ENCODE peak calls at places on chromosomes 7 and 10, in four cellular contexts. E is HepG2, Q is K562, A is GM12878. G is an unnamed sample.

GRCh38 chr10:74079914-74080590 is 70.6 kb downstream of the AP3M1 start:
- DNase-seq in Q (no peak), A (no peak), E (no peak), G (no peak)

GRCh38 chr7:102260856-102261255 is 25.8 kb upstream of the SH2B2 start:
- DNase-seq in A (no peak), E (no peak), Q (peak), G (no peak)

GRCh38 chr10:94500063-94500462 is 45.5 kb upstream of the HELLS start:
- DNase-seq in E (peak), Q (no peak), A (no peak), G (peak)

GRCh38 chr7:41869091-41869490 is 166.2 kb upstream of the INHBA start:
- DNase-seq in E (no peak), Q (no peak), A (no peak), G (no peak)

GRCh38 chr10:103145860-103146466 is 47.1 kb downstream of the NT5C2 start:
- DNase-seq in A (no peak), Q (no peak), E (peak), G (no peak)

GRCh38 chr7:15158141-15158810 is 255.7 kb upstream of the DGKB start:
- DNase-seq in E (no peak), Q (no peak), A (no peak), G (no peak)

GRCh38 chr10:119449760-119450461 is 92.6 kb downstream of the RGS10 start:
- DNase-seq in A (no peak), E (no peak), Q (no peak), G (no peak)

GRCh38 chr7:144437370-144438191 is 34.1 kb upstream of the NOBOX start:
- DNase-seq in Q (peak), E (peak), A (peak), G (peak)

GRCh38 chr7:150903627-150904026 is 51.3 kb downstream of the AOC1 start:
- DNase-seq in A (no peak), Q (peak), E (no peak), G (peak)

GRCh38 chr10:14329609-14330246 is 996 bp downstream of the FRMD4A start:
- DNase-seq in A (no peak), Q (no peak), E (no peak), G (no peak)

GRCh38 chr10:102230861-102231356 is 4.8 kb downstream of the ELOVL3 start:
- DNase-seq in A (no peak), E (no peak), Q (peak), G (peak)

GRCh38 chr10:73261362-73261995 is 9.0 kb upstream of the MRPS16 start:
- DNase-seq in E (no peak), Q (no peak), A (no peak), G (no peak)

GRCh38 chr10:64576497-64576896 is 1055.3 kb downstream of the REEP3 start:
- DNase-seq in A (no peak), E (no peak), Q (no peak), G (no peak)

GRCh38 chr10:125661942-125662515 is 20.9 kb downstream of the TEX36 start:
- DNase-seq in E (no peak), A (no peak), Q (peak), G (peak)

GRCh38 chr7:464712-465461 is 54.8 kb downstream of the PDGFA start:
- DNase-seq in Q (no peak), E (peak), A (no peak), G (no peak)

GRCh38 chr7:155344270-155344617 is 46.6 kb downstream of the INSIG1 start:
- DNase-seq in E (no peak), Q (no peak), A (no peak), G (no peak)

GRCh38 chr7:14424675-14425074 is 435.2 kb upstream of the ETV1 start:
- DNase-seq in Q (no peak), A (no peak), E (no peak), G (no peak)

GRCh38 chr7:33853361-33854062 is 51.8 kb upstream of the BMPER start:
- DNase-seq in Q (no peak), E (no peak), A (no peak), G (no peak)

GRCh38 chr10:36634916-36635315 is 490.5 kb upstream of the ANKRD30A start:
- DNase-seq in E (no peak), Q (no peak), A (no peak), G (no peak)

GRCh38 chr7:55212838-55213237 is 152.3 kb upstream of the LANCL2 start:
- DNase-seq in E (no peak), A (no peak), Q (no peak), G (no peak)

GRCh38 chr10:62264126-62264525 is 4.5 kb downstream of the RTKN2 start:
- DNase-seq in A (no peak), Q (no peak), E (no peak), G (no peak)

GRCh38 chr7:41882271-41882670 is 179.4 kb upstream of the INHBA start:
- DNase-seq in Q (no peak), E (no peak), A (no peak), G (no peak)

GRCh38 chr10:103114876-103115275 is 78.2 kb downstream of the NT5C2 start:
- DNase-seq in E (no peak), Q (no peak), A (no peak), G (no peak)

GRCh38 chr7:115230882-115231508 is 309.1 kb downstream of the MDFIC start:
- DNase-seq in Q (no peak), E (peak), A (no peak), G (peak)

GRCh38 chr7:120400806-120401455 is 128.0 kb downstream of the KCND2 start:
- DNase-seq in E (no peak), A (no peak), Q (no peak), G (no peak)

GRCh38 chr7:121419201-121420148 is 23.4 kb upstream of the FAM3C start:
- DNase-seq in Q (no peak), E (no peak), A (no peak), G (no peak)

DNA sequence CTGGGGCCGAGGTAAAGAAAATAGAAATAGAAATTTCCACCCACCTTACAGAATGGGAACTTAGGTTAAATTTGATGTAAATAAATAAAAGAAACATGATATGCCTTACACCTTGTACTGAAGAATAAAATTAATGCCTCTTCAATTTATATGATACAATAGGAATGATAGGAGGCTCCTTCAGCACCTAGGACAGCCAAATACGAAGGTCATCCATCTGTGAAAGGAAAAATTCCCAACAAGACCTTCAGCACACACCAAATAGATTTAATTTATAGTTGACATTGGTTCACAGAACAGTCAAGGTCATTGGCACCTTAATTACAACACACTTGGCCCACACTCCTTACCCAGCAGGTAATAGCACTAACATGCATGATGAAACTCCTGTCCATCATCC is 250.9 kb downstream of the SNX13 start:
- DNase-seq in E (no peak), Q (no peak), A (no peak), G (no peak)
- TF ChIP-seq REST in E (no peak), Q (no peak), A (no peak), G (peak)

DNA sequence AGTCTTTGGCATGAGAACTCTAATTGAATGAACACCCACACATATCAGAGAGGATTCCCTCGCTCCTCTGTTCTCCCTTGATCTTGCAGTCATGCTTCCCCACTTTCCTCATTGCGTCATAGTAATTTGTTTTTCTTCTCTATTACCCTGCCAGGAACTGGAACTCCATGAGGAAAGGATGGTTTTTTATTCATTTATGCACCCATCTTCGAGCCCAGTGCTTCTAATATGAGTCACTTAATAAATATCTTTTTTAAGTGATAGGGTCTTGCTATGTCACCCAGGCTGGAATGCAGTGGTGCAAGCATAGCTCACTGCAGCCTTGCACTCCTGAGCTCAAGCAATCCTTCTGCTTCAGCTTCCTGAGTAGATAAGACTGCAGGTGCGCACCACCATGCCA is 83.5 kb downstream of the OTUD1 start:
- DNase-seq in A (no peak), Q (no peak), E (no peak), G (no peak)
- TF ChIP-seq KDM1A in A (no peak), Q (no peak), E (no peak), G (no peak)

GRCh38 chr10:78539247-78539766 is 505.6 kb downstream of the RPS24 start:
- DNase-seq in E (peak), A (no peak), Q (no peak), G (no peak)
- TF ChIP-seq REST in E (no peak), A (no peak), Q (no peak), G (no peak)

GRCh38 chr10:69101451-69102095 is 13.7 kb downstream of the SRGN start:
- DNase-seq in E (no peak), A (no peak), Q (no peak), G (no peak)
- TF ChIP-seq KDM1A in E (no peak), A (no peak), Q (peak), G (no peak)

GRCh38 chr7:106177738-106178592 is 65.9 kb upstream of the SYPL1 start:
- DNase-seq in E (no peak), A (no peak), Q (no peak), G (no peak)
- TF ChIP-seq REST in E (no peak), A (no peak), Q (no peak), G (no peak)

GRCh38 chr10:44924261-44925040 is 13.3 kb downstream of the TMEM72 start:
- DNase-seq in Q (no peak), A (no peak), E (no peak), G (no peak)
- TF ChIP-seq KDM1A in Q (no peak), A (no peak), E (no peak), G (no peak)